ENCODE peak calls at places on chromosomes 11 and 22, in eight cellular contexts. N, B, Q, F, Z, J, Y and G are unnamed samples.

GRCh38 chr11:123483058-123483457 is 53.0 kb downstream of the GRAMD1B start:
- DNase-seq in Q (no peak), Z (no peak), B (no peak), N (no peak), J (no peak), Y (no peak), F (peak), G (no peak)

GRCh38 chr22:31217890-31218287 is 5.8 kb downstream of the LIMK2 start:
- DNase-seq in N (no peak), J (no peak), Z (no peak), F (no peak), Y (no peak), Q (no peak), B (no peak), G (no peak)

GRCh38 chr22:47601666-47602065 is 839.2 kb downstream of the TBC1D22A start:
- DNase-seq in J (no peak), F (no peak), Z (peak), N (no peak), Q (no peak), Y (no peak), B (no peak), G (no peak)

GRCh38 chr11:128619540-128620305 is 32.4 kb upstream of the ETS1 start:
- DNase-seq in Q (no peak), F (no peak), J (no peak), B (no peak), Z (no peak), Y (no peak), N (no peak), G (no peak)

GRCh38 chr11:58006940-58007339 is 16.7 kb upstream of the OR9Q1 start:
- DNase-seq in N (no peak), Y (no peak), B (no peak), Z (no peak), Q (no peak), F (peak), J (no peak), G (peak)

GRCh38 chr22:50307891-50308596 is 598 bp upstream of the PLXNB2 start:
- DNase-seq in Q (no peak), B (no peak), J (no peak), Y (no peak), F (no peak), N (peak), Z (no peak), G (no peak)

GRCh38 chr11:81497202-81497804 is 1236.4 kb downstream of the FAM181B start:
- DNase-seq in Z (no peak), Q (no peak), N (no peak), F (peak), B (no peak), Y (peak), J (no peak), G (peak)

GRCh38 chr11:66663741-66664296 is 13.9 kb downstream of the RBM4B start:
- DNase-seq in J (no peak), F (no peak), N (no peak), Y (no peak), Q (no peak), B (no peak), Z (no peak), G (no peak)

GRCh38 chr11:21552910-21553309 is 640.0 kb upstream of the ANO5 start:
- DNase-seq in B (no peak), Y (no peak), Z (no peak), J (no peak), N (no peak), Q (no peak), F (no peak), G (no peak)

GRCh38 chr11:69427906-69428880 is 53.3 kb upstream of the LINC01488 start:
- DNase-seq in N (peak), Q (no peak), J (no peak), F (no peak), Z (no peak), B (no peak), Y (no peak), G (no peak)

GRCh38 chr22:38406617-38407016 is 48.4 kb downstream of the KCNJ4 start:
- DNase-seq in F (peak), B (no peak), Z (no peak), J (no peak), N (no peak), Q (no peak), Y (no peak), G (peak)

GRCh38 chr11:125468025-125468424 is 28.0 kb downstream of the FEZ1 start:
- DNase-seq in J (no peak), Y (no peak), Z (no peak), F (no peak), N (no peak), Q (no peak), B (no peak), G (no peak)

GRCh38 chr11:17171342-17171741 is 36.4 kb downstream of the PIK3C2A start:
- DNase-seq in B (no peak), N (no peak), J (no peak), Y (no peak), Z (no peak), F (peak), Q (no peak), G (peak)

GRCh38 chr22:26481694-26482093 is 1.9 kb downstream of the HPS4 start:
- DNase-seq in J (no peak), Y (no peak), F (no peak), B (no peak), Z (no peak), Q (no peak), N (no peak), G (no peak)

GRCh38 chr11:15106201-15106965 is 8.3 kb upstream of the INSC start:
- DNase-seq in Q (no peak), Y (no peak), J (no peak), N (no peak), B (no peak), F (peak), Z (no peak), G (no peak)

GRCh38 chr11:105000167-105000566 is 22.8 kb downstream of the CASP5 start:
- DNase-seq in N (no peak), Q (peak), Z (no peak), Y (no peak), B (no peak), J (no peak), F (peak), G (no peak)

GRCh38 chr11:130206141-130206540 is 46.6 kb downstream of the ST14 start:
- DNase-seq in Z (peak), Y (peak), B (no peak), J (no peak), N (no peak), F (no peak), Q (no peak), G (no peak)

GRCh38 chr11:77647906-77648305 is 10.3 kb upstream of the CLNS1A start:
- DNase-seq in B (no peak), Y (no peak), Q (no peak), J (no peak), N (no peak), F (no peak), Z (no peak), G (no peak)